ENCODE peak calls at places on chromosomes 1 and 21, in nine cellular contexts. One of them, this sample, is unnamed.

GRCh38 chr1:64469977-64470669 is at the start of gene CACHD1:
- DNase-seq in A549: peak
- DNase-seq in RWPE1: peak
- DNase-seq in endothelial cell: peak
- DNase-seq in fibroblast of lung: peak
- DNase-seq in AG09319: peak
- DNase-seq in upper lobe of right lung: peak
- DNase-seq in fibroblast of the aortic adventitia: peak
- DNase-seq in left ventricle myocardium inferior: peak
- DNase-seq in this sample: peak

GRCh38 chr1:59455206-59455605 is 158.3 kb downstream of the FGGY start:
- DNase-seq in A549: peak
- DNase-seq in RWPE1: peak
- DNase-seq in endothelial cell: no peak
- DNase-seq in fibroblast of lung: peak
- DNase-seq in AG09319: no peak
- DNase-seq in upper lobe of right lung: no peak
- DNase-seq in fibroblast of the aortic adventitia: peak
- DNase-seq in left ventricle myocardium inferior: no peak
- DNase-seq in this sample: no peak

GRCh38 chr1:8875216-8875861 is 3.1 kb downstream of the ENO1 start:
- DNase-seq in A549: no peak
- DNase-seq in RWPE1: no peak
- DNase-seq in endothelial cell: no peak
- DNase-seq in fibroblast of lung: no peak
- DNase-seq in AG09319: no peak
- DNase-seq in upper lobe of right lung: no peak
- DNase-seq in fibroblast of the aortic adventitia: no peak
- DNase-seq in left ventricle myocardium inferior: no peak
- DNase-seq in this sample: no peak

GRCh38 chr1:211581521-211581920 is 2.6 kb upstream of the SLC30A1 start:
- DNase-seq in A549: no peak
- DNase-seq in RWPE1: no peak
- DNase-seq in endothelial cell: no peak
- DNase-seq in fibroblast of lung: peak
- DNase-seq in AG09319: no peak
- DNase-seq in upper lobe of right lung: no peak
- DNase-seq in fibroblast of the aortic adventitia: peak
- DNase-seq in left ventricle myocardium inferior: no peak
- DNase-seq in this sample: no peak

GRCh38 chr1:161180643-161181042 is 3.3 kb upstream of the B4GALT3 start:
- DNase-seq in A549: no peak
- DNase-seq in RWPE1: no peak
- DNase-seq in endothelial cell: no peak
- DNase-seq in fibroblast of lung: no peak
- DNase-seq in AG09319: no peak
- DNase-seq in upper lobe of right lung: no peak
- DNase-seq in fibroblast of the aortic adventitia: peak
- DNase-seq in left ventricle myocardium inferior: no peak
- DNase-seq in this sample: no peak

GRCh38 chr1:68542586-68542985 is 45.7 kb upstream of the DEPDC1 start:
- DNase-seq in A549: no peak
- DNase-seq in RWPE1: peak
- DNase-seq in endothelial cell: no peak
- DNase-seq in fibroblast of lung: peak
- DNase-seq in AG09319: no peak
- DNase-seq in upper lobe of right lung: no peak
- DNase-seq in fibroblast of the aortic adventitia: no peak
- DNase-seq in left ventricle myocardium inferior: no peak
- DNase-seq in this sample: no peak

GRCh38 chr1:19289244-19289643 is 674 bp upstream of the AKR7A3 start:
- DNase-seq in A549: no peak
- DNase-seq in RWPE1: no peak
- DNase-seq in endothelial cell: no peak
- DNase-seq in fibroblast of lung: no peak
- DNase-seq in AG09319: no peak
- DNase-seq in upper lobe of right lung: no peak
- DNase-seq in fibroblast of the aortic adventitia: no peak
- DNase-seq in left ventricle myocardium inferior: no peak
- DNase-seq in this sample: no peak

GRCh38 chr1:147273409-147274307 is 31.2 kb downstream of the CHD1L start:
- DNase-seq in A549: peak
- DNase-seq in RWPE1: peak
- DNase-seq in endothelial cell: peak
- DNase-seq in fibroblast of lung: peak
- DNase-seq in AG09319: peak
- DNase-seq in upper lobe of right lung: no peak
- DNase-seq in fibroblast of the aortic adventitia: peak
- DNase-seq in left ventricle myocardium inferior: no peak
- DNase-seq in this sample: no peak

GRCh38 chr1:234481771-234482170 is 2.8 kb upstream of the TARBP1 start:
- DNase-seq in A549: no peak
- DNase-seq in RWPE1: no peak
- DNase-seq in endothelial cell: no peak
- DNase-seq in fibroblast of lung: no peak
- DNase-seq in AG09319: no peak
- DNase-seq in upper lobe of right lung: no peak
- DNase-seq in fibroblast of the aortic adventitia: no peak
- DNase-seq in left ventricle myocardium inferior: no peak
- DNase-seq in this sample: no peak

GRCh38 chr1:89598450-89599331 is 34.2 kb upstream of the LRRC8C start:
- DNase-seq in A549: peak
- DNase-seq in RWPE1: peak
- DNase-seq in endothelial cell: peak
- DNase-seq in fibroblast of lung: no peak
- DNase-seq in AG09319: no peak
- DNase-seq in upper lobe of right lung: no peak
- DNase-seq in fibroblast of the aortic adventitia: peak
- DNase-seq in left ventricle myocardium inferior: no peak
- DNase-seq in this sample: no peak

GRCh38 chr1:54887665-54888071 is 673 bp upstream of the DHCR24 start:
- DNase-seq in A549: no peak
- DNase-seq in RWPE1: peak
- DNase-seq in endothelial cell: peak
- DNase-seq in fibroblast of lung: no peak
- DNase-seq in AG09319: no peak
- DNase-seq in upper lobe of right lung: peak
- DNase-seq in fibroblast of the aortic adventitia: peak
- DNase-seq in left ventricle myocardium inferior: no peak
- DNase-seq in this sample: peak

GRCh38 chr1:204528241-204528640 is 12.0 kb downstream of the MDM4 start:
- DNase-seq in A549: no peak
- DNase-seq in RWPE1: no peak
- DNase-seq in endothelial cell: no peak
- DNase-seq in fibroblast of lung: no peak
- DNase-seq in AG09319: no peak
- DNase-seq in upper lobe of right lung: no peak
- DNase-seq in fibroblast of the aortic adventitia: no peak
- DNase-seq in left ventricle myocardium inferior: no peak
- DNase-seq in this sample: no peak

GRCh38 chr1:235516862-235517446 is 12.7 kb upstream of the B3GALNT2 start:
- DNase-seq in A549: no peak
- DNase-seq in RWPE1: no peak
- DNase-seq in endothelial cell: no peak
- DNase-seq in fibroblast of lung: no peak
- DNase-seq in AG09319: no peak
- DNase-seq in upper lobe of right lung: no peak
- DNase-seq in fibroblast of the aortic adventitia: no peak
- DNase-seq in left ventricle myocardium inferior: no peak
- DNase-seq in this sample: no peak

GRCh38 chr21:39568380-39568779 is 44.4 kb upstream of the B3GALT5 start:
- DNase-seq in A549: no peak
- DNase-seq in RWPE1: no peak
- DNase-seq in endothelial cell: no peak
- DNase-seq in fibroblast of lung: no peak
- DNase-seq in AG09319: no peak
- DNase-seq in upper lobe of right lung: no peak
- DNase-seq in fibroblast of the aortic adventitia: no peak
- DNase-seq in left ventricle myocardium inferior: no peak
- DNase-seq in this sample: no peak

GRCh38 chr1:228085287-228085926 is 2.9 kb downstream of the ARF1 start:
- DNase-seq in A549: no peak
- DNase-seq in RWPE1: no peak
- DNase-seq in endothelial cell: no peak
- DNase-seq in fibroblast of lung: peak
- DNase-seq in AG09319: peak
- DNase-seq in upper lobe of right lung: peak
- DNase-seq in fibroblast of the aortic adventitia: peak
- DNase-seq in left ventricle myocardium inferior: peak
- DNase-seq in this sample: peak

GRCh38 chr1:68141079-68141800 is 90.8 kb upstream of the DIRAS3 start:
- DNase-seq in A549: no peak
- DNase-seq in RWPE1: no peak
- DNase-seq in endothelial cell: no peak
- DNase-seq in fibroblast of lung: peak
- DNase-seq in AG09319: peak
- DNase-seq in upper lobe of right lung: no peak
- DNase-seq in fibroblast of the aortic adventitia: peak
- DNase-seq in left ventricle myocardium inferior: no peak
- DNase-seq in this sample: no peak

GRCh38 chr1:157407367-157407766 is 144.9 kb downstream of the FCRL5 start:
- DNase-seq in A549: no peak
- DNase-seq in RWPE1: no peak
- DNase-seq in endothelial cell: no peak
- DNase-seq in fibroblast of lung: no peak
- DNase-seq in AG09319: no peak
- DNase-seq in upper lobe of right lung: no peak
- DNase-seq in fibroblast of the aortic adventitia: no peak
- DNase-seq in left ventricle myocardium inferior: no peak
- DNase-seq in this sample: no peak

GRCh38 chr1:50300303-50300702 is 122.9 kb downstream of the DMRTA2 start:
- DNase-seq in A549: no peak
- DNase-seq in RWPE1: no peak
- DNase-seq in endothelial cell: no peak
- DNase-seq in fibroblast of lung: no peak
- DNase-seq in AG09319: no peak
- DNase-seq in upper lobe of right lung: no peak
- DNase-seq in fibroblast of the aortic adventitia: no peak
- DNase-seq in left ventricle myocardium inferior: no peak
- DNase-seq in this sample: no peak

GRCh38 chr1:8903908-8904650 is 25.6 kb upstream of the ENO1 start:
- DNase-seq in A549: peak
- DNase-seq in RWPE1: peak
- DNase-seq in endothelial cell: no peak
- DNase-seq in fibroblast of lung: peak
- DNase-seq in AG09319: peak
- DNase-seq in upper lobe of right lung: no peak
- DNase-seq in fibroblast of the aortic adventitia: peak
- DNase-seq in left ventricle myocardium inferior: no peak
- DNase-seq in this sample: peak

GRCh38 chr1:237235080-237235479 is 193.1 kb downstream of the RYR2 start:
- DNase-seq in A549: no peak
- DNase-seq in RWPE1: no peak
- DNase-seq in endothelial cell: no peak
- DNase-seq in fibroblast of lung: no peak
- DNase-seq in AG09319: no peak
- DNase-seq in upper lobe of right lung: no peak
- DNase-seq in fibroblast of the aortic adventitia: no peak
- DNase-seq in left ventricle myocardium inferior: no peak
- DNase-seq in this sample: no peak
- TF ChIP-seq CTCF in A549: no peak
- TF ChIP-seq CTCF in RWPE1: no peak
- TF ChIP-seq CTCF in endothelial cell: no peak
- TF ChIP-seq CTCF in fibroblast of lung: no peak
- TF ChIP-seq CTCF in AG09319: no peak
- TF ChIP-seq CTCF in upper lobe of right lung: no peak
- TF ChIP-seq CTCF in fibroblast of the aortic adventitia: no peak
- TF ChIP-seq CTCF in left ventricle myocardium inferior: no peak
- TF ChIP-seq CTCF in this sample: no peak

DNA sequence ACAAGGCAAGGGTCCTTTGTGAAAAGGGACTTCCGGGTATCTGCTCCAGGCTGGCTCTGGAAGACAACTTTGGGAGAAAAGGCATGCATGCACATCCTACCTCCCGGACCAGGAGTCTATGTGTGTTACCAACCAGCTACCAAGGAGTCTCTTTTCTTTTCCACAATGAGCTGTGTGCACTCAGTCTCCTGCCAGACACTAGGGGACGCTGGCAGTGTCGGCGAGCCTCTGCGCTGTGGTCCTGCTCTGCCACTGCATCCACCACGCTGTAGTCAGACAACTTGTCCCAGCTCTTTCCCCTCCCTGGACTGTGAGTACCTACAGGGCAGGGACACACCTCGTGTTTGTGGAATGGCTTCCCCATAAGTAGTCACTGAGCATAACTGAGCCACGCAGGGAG is 5.1 kb upstream of the SSR2 start:
- DNase-seq in A549: peak
- DNase-seq in RWPE1: no peak
- DNase-seq in endothelial cell: peak
- DNase-seq in fibroblast of lung: peak
- DNase-seq in AG09319: no peak
- DNase-seq in upper lobe of right lung: peak
- DNase-seq in fibroblast of the aortic adventitia: peak
- DNase-seq in left ventricle myocardium inferior: no peak
- DNase-seq in this sample: no peak
- TF ChIP-seq CTCF in A549: peak
- TF ChIP-seq CTCF in RWPE1: peak
- TF ChIP-seq CTCF in endothelial cell: no peak
- TF ChIP-seq CTCF in fibroblast of lung: peak
- TF ChIP-seq CTCF in AG09319: peak
- TF ChIP-seq CTCF in upper lobe of right lung: peak
- TF ChIP-seq CTCF in fibroblast of the aortic adventitia: peak
- TF ChIP-seq CTCF in left ventricle myocardium inferior: peak
- TF ChIP-seq CTCF in this sample: peak

DNA sequence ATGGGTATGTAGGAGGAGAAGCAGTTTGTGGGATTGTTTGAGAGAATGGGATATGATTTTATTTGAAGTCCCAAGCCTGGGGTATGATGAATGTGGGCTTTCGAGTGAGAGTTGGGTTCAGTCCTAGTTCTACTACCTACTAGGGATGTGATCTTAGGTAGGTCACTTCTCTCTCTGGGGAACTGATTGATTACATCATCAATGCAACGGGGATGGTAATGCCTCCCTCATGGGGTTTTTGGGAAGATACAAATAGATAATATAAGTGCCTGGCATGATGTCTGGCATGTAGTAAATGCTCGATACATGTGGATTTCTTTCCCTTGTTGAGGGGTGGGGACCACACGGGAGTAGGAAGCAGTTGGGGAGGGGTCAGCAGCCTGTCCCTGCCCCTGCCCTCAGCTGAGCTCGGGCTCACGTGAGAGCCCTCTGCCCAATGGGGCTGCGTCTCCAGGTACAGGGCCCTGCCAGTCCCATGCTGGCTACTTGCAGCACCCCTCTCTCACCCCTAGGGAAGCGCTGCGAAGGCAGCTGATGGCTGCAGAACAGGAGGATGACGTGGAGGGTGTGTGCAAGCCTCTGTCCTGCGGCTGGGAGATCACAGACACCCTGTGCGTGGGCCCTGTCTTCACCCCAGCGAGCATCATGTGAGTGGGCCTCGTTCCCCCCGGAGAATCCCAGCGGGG is 38.7 kb downstream of the AZIN2 start:
- DNase-seq in A549: no peak
- DNase-seq in RWPE1: no peak
- DNase-seq in endothelial cell: no peak
- DNase-seq in fibroblast of lung: peak
- DNase-seq in AG09319: no peak
- DNase-seq in upper lobe of right lung: no peak
- DNase-seq in fibroblast of the aortic adventitia: no peak
- DNase-seq in left ventricle myocardium inferior: no peak
- DNase-seq in this sample: no peak
- TF ChIP-seq CTCF in A549: no peak
- TF ChIP-seq CTCF in RWPE1: no peak
- TF ChIP-seq CTCF in endothelial cell: no peak
- TF ChIP-seq CTCF in fibroblast of lung: no peak
- TF ChIP-seq CTCF in AG09319: no peak
- TF ChIP-seq CTCF in upper lobe of right lung: no peak
- TF ChIP-seq CTCF in fibroblast of the aortic adventitia: no peak
- TF ChIP-seq CTCF in left ventricle myocardium inferior: no peak
- TF ChIP-seq CTCF in this sample: no peak

GRCh38 chr1:184698969-184699368 is 55.7 kb downstream of the EDEM3 start:
- DNase-seq in A549: no peak
- DNase-seq in RWPE1: no peak
- DNase-seq in endothelial cell: no peak
- DNase-seq in fibroblast of lung: no peak
- DNase-seq in AG09319: no peak
- DNase-seq in upper lobe of right lung: no peak
- DNase-seq in fibroblast of the aortic adventitia: no peak
- DNase-seq in left ventricle myocardium inferior: no peak
- DNase-seq in this sample: no peak
- TF ChIP-seq CTCF in A549: no peak
- TF ChIP-seq CTCF in RWPE1: no peak
- TF ChIP-seq CTCF in endothelial cell: no peak
- TF ChIP-seq CTCF in fibroblast of lung: no peak
- TF ChIP-seq CTCF in AG09319: no peak
- TF ChIP-seq CTCF in upper lobe of right lung: no peak
- TF ChIP-seq CTCF in fibroblast of the aortic adventitia: no peak
- TF ChIP-seq CTCF in left ventricle myocardium inferior: no peak
- TF ChIP-seq CTCF in this sample: no peak